ENCODE peak calls at places on chromosomes 1 and 21, in seven cellular contexts. Q, C, O, J, L, E and U are unnamed samples.
A peak's percentile ranks its signal among the peaks of the same experiment; 100 is the strongest.

GRCh38 chr21:31879911-31880310 is 7.1 kb downstream of the HUNK start:
- DNase-seq in Q (no peak), C (no peak), O (no peak), J (no peak), L (no peak), E (no peak), U (no peak)

GRCh38 chr1:27299385-27300252 is 22.3 kb upstream of the TMEM222 start:
- DNase-seq in Q (no peak), C (no peak), O (peak; percentile 73), J (peak; percentile 99), L (no peak), E (peak; percentile 99), U (peak; percentile 98)

GRCh38 chr1:205852969-205853368 is 3.0 kb upstream of the PM20D1 start:
- DNase-seq in Q (no peak), C (no peak), O (no peak), J (no peak), L (no peak), E (no peak), U (no peak)

GRCh38 chr1:235112297-235113182 is 16.1 kb downstream of the TOMM20 start:
- DNase-seq in Q (no peak), C (no peak), O (no peak), J (no peak), L (no peak), E (no peak), U (no peak)

GRCh38 chr1:206748348-206749034 is 22.1 kb upstream of the IL19 start:
- DNase-seq in Q (no peak), C (no peak), O (no peak), J (no peak), L (no peak), E (no peak), U (no peak)

GRCh38 chr1:99181892-99182291 is 82.4 kb upstream of the PLPPR4 start:
- DNase-seq in Q (no peak), C (no peak), O (no peak), J (peak; percentile 71), L (no peak), E (no peak), U (no peak)

GRCh38 chr1:199218533-199218932 is 579.7 kb downstream of the PTPRC start:
- DNase-seq in Q (no peak), C (no peak), O (no peak), J (no peak), L (peak; percentile 41), E (no peak), U (no peak)

GRCh38 chr1:66434096-66434495 is 99.9 kb upstream of the SGIP1 start:
- DNase-seq in Q (no peak), C (no peak), O (no peak), J (peak; percentile 56), L (no peak), E (peak; percentile 68), U (no peak)

GRCh38 chr1:162873671-162874666 is 13.0 kb upstream of the CCDC190 start:
- DNase-seq in Q (no peak), C (no peak), O (no peak), J (peak; percentile 95), L (no peak), E (peak; percentile 79), U (no peak)

GRCh38 chr1:89799495-89799894 is 21.3 kb upstream of the LRRC8D start:
- DNase-seq in Q (no peak), C (no peak), O (no peak), J (peak; percentile 14), L (no peak), E (peak; percentile 9), U (no peak)

GRCh38 chr1:9294910-9295636 is 2.4 kb downstream of the SPSB1 start:
- DNase-seq in Q (no peak), C (no peak), O (peak; percentile 52), J (peak; percentile 71), L (no peak), E (peak; percentile 75), U (no peak)

GRCh38 chr1:3695326-3696217 is 43.3 kb downstream of the TP73 start:
- DNase-seq in Q (no peak), C (no peak), O (no peak), J (no peak), L (peak; percentile 88), E (peak; percentile 69), U (no peak)

GRCh38 chr1:51915958-51916357 is 37.4 kb upstream of the NRDC start:
- DNase-seq in Q (no peak), C (no peak), O (no peak), J (no peak), L (no peak), E (peak; percentile 40), U (no peak)

GRCh38 chr1:93878501-93878888 is 511 bp downstream of the DNTTIP2 start:
- DNase-seq in Q (no peak), C (peak; percentile 35), O (peak; percentile 49), J (peak; percentile 18), L (peak; percentile 89), E (peak; percentile 80), U (no peak)

GRCh38 chr1:243758647-243759046 is 91.4 kb downstream of the AKT3 start:
- DNase-seq in Q (no peak), C (no peak), O (no peak), J (no peak), L (no peak), E (no peak), U (no peak)

GRCh38 chr1:65310078-65310587 is 790 bp downstream of the DNAJC6 start:
- DNase-seq in Q (no peak), C (no peak), O (no peak), J (no peak), L (no peak), E (no peak), U (no peak)

GRCh38 chr1:59804301-59804700 is 10.4 kb upstream of the HOOK1 start:
- DNase-seq in Q (no peak), C (no peak), O (no peak), J (no peak), L (no peak), E (no peak), U (no peak)

GRCh38 chr1:33347650-33347992 is 26.7 kb upstream of the A3GALT2 start:
- DNase-seq in Q (no peak), C (no peak), O (peak; percentile 71), J (no peak), L (peak; percentile 65), E (peak; percentile 41), U (no peak)

GRCh38 chr1:77498918-77499317 is 183.5 kb downstream of the ZZZ3 start:
- DNase-seq in Q (no peak), C (no peak), O (no peak), J (no peak), L (no peak), E (peak; percentile 39), U (no peak)

GRCh38 chr1:56911098-56911497 is 54.7 kb downstream of the C8B start:
- DNase-seq in Q (no peak), C (no peak), O (no peak), J (peak; percentile 44), L (no peak), E (peak; percentile 65), U (no peak)

GRCh38 chr1:38651669-38652068 is 207.9 kb downstream of the RRAGC start:
- DNase-seq in Q (no peak), C (no peak), O (no peak), J (no peak), L (no peak), E (no peak), U (no peak)

GRCh38 chr1:152411144-152411543 is 2.9 kb downstream of the CRNN start:
- DNase-seq in Q (no peak), C (no peak), O (no peak), J (no peak), L (no peak), E (no peak), U (no peak)

GRCh38 chr21:45078371-45078770 is 4.0 kb downstream of the ADARB1 start:
- DNase-seq in Q (no peak), C (no peak), O (no peak), J (no peak), L (no peak), E (no peak), U (no peak)

GRCh38 chr1:174883361-174883760 is 116.4 kb upstream of the CACYBP start:
- DNase-seq in Q (no peak), C (peak; percentile 24), O (no peak), J (peak; percentile 44), L (no peak), E (peak; percentile 23), U (no peak)

GRCh38 chr1:91591175-91591968 is 90.7 kb downstream of the CDC7 start:
- DNase-seq in Q (no peak), C (no peak), O (no peak), J (no peak), L (no peak), E (no peak), U (no peak)

GRCh38 chr1:53377438-53377841 is 49.6 kb upstream of the LRP8 start:
- DNase-seq in Q (no peak), C (no peak), O (no peak), J (no peak), L (no peak), E (no peak), U (peak; percentile 29)

GRCh38 chr1:45607407-45608074 is 16.3 kb downstream of the CCDC17 start:
- DNase-seq in Q (no peak), C (no peak), O (no peak), J (no peak), L (no peak), E (no peak), U (no peak)

GRCh38 chr1:45608475-45609156 is 15.2 kb downstream of the CCDC17 start:
- DNase-seq in Q (no peak), C (no peak), O (no peak), J (no peak), L (no peak), E (no peak), U (no peak)

GRCh38 chr1:45604239-45604638 is 19.6 kb downstream of the CCDC17 start:
- DNase-seq in Q (no peak), C (no peak), O (no peak), J (no peak), L (no peak), E (no peak), U (no peak)
- H3K27ac ChIP-seq in Q (no peak overlapping the region), C (no peak overlapping the region), O (no peak overlapping the region), J (no peak overlapping the region), L (no peak overlapping the region), E (no peak overlapping the region), U (no peak overlapping the region)

GRCh38 chr1:21930629-21931170 is 6.4 kb downstream of the HSPG2 start:
- DNase-seq in Q (no peak), C (no peak), O (no peak), J (no peak), L (no peak), E (no peak), U (no peak)
- H3K27ac ChIP-seq in Q (peak overlapping the region; percentile 99), C (peak overlapping the region; percentile 81), O (peak overlapping the region; percentile 82), J (peak overlapping the region; percentile 85), L (peak overlapping the region; percentile 86), E (peak overlapping the region; percentile 100), U (peak overlapping the region; percentile 85)

GRCh38 chr21:38793926-38794713 is 11.6 kb upstream of the ETS2 start:
- DNase-seq in Q (no peak), C (no peak), O (no peak), J (no peak), L (no peak), E (no peak), U (no peak)
- H3K27ac ChIP-seq in Q (no peak overlapping the region), C (no peak overlapping the region), O (no peak overlapping the region), J (no peak overlapping the region), L (no peak overlapping the region), E (no peak overlapping the region), U (no peak overlapping the region)

DNA sequence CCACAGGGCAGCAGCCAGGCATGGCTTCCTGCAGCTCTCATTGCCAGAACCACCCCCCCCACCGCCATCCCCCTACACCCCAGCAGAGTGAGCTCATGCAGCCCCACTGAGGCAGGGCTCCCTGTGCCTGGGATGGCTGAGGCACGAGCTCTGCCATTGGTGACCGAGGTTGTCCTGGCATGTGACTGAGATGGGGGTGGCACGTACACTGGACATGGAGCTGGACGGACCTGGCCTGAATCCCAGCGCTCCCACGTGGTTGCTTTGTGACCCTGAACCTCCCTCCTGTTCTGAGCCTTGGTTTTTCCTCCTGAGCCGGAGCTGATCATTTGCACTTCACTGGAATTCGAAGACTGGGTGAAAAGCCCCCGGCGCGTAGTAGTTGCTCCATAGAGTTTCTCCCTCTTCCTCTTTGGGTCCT is 28.3 kb downstream of the ALPL start:
- DNase-seq in Q (no peak), C (no peak), O (peak; percentile 40), J (no peak), L (no peak), E (no peak), U (no peak)
- H3K27ac ChIP-seq in Q (no peak overlapping the region), C (no peak overlapping the region), O (no peak overlapping the region), J (no peak overlapping the region), L (no peak overlapping the region), E (no peak overlapping the region), U (no peak overlapping the region)